ENCODE peak calls at places on chromosome 5, in seven cellular contexts. B is left lung, V is epithelial cell of proximal tubule, P is left ventricle myocardium inferior, C is A549, D is IMR-90, U is cardiac muscle cell. F is an unnamed sample.

GRCh38 chr5:123752576-123752975 is 240.6 kb downstream of the CSNK1G3 start:
- DNase-seq in B (no peak), V (peak), P (no peak), C (no peak), D (peak), U (peak), F (peak)

GRCh38 chr5:58459276-58459859 is 518 bp downstream of the PLK2 start:
- DNase-seq in B (peak), V (no peak), P (peak), C (peak), D (peak), U (peak), F (no peak)

GRCh38 chr5:32909207-32909606 is 198.1 kb downstream of the NPR3 start:
- DNase-seq in B (no peak), V (no peak), P (no peak), C (no peak), D (peak), U (peak), F (peak)

GRCh38 chr5:52262844-52263243 is 524.9 kb upstream of the ITGA1 start:
- DNase-seq in B (no peak), V (no peak), P (no peak), C (no peak), D (no peak), U (no peak), F (no peak)

GRCh38 chr5:119427052-119427451 is 25.2 kb upstream of the HSD17B4 start:
- DNase-seq in B (no peak), V (no peak), P (no peak), C (no peak), D (no peak), U (no peak), F (no peak)

GRCh38 chr5:119367502-119368237 is 11.9 kb downstream of the TNFAIP8 start:
- DNase-seq in B (no peak), V (no peak), P (no peak), C (no peak), D (peak), U (peak), F (no peak)

GRCh38 chr5:2840372-2840915 is 89.0 kb upstream of the IRX2 start:
- DNase-seq in B (no peak), V (no peak), P (no peak), C (no peak), D (no peak), U (no peak), F (no peak)

GRCh38 chr5:151757233-151758140 is 944 bp downstream of the ATOX1 start:
- DNase-seq in B (no peak), V (no peak), P (no peak), C (no peak), D (no peak), U (no peak), F (no peak)

GRCh38 chr5:135829681-135830383 is 4.6 kb upstream of the SLC25A48 start:
- DNase-seq in B (no peak), V (no peak), P (peak), C (peak), D (peak), U (peak), F (peak)

GRCh38 chr5:52725781-52726180 is 61.9 kb upstream of the ITGA1 start:
- DNase-seq in B (no peak), V (no peak), P (peak), C (no peak), D (no peak), U (no peak), F (no peak)

GRCh38 chr5:50575745-50576144 is 90.7 kb upstream of the PARP8 start:
- DNase-seq in B (no peak), V (no peak), P (no peak), C (no peak), D (no peak), U (no peak), F (no peak)

GRCh38 chr5:180866296-180866695 is 5.2 kb upstream of the ZFP62 start:
- DNase-seq in B (no peak), V (no peak), P (no peak), C (peak), D (no peak), U (no peak), F (no peak)

GRCh38 chr5:39260095-39260494 is 40.7 kb upstream of the FYB1 start:
- DNase-seq in B (no peak), V (no peak), P (no peak), C (no peak), D (no peak), U (no peak), F (no peak)

GRCh38 chr5:12274236-12274635 is 370.0 kb upstream of the CTNND2 start:
- DNase-seq in B (no peak), V (no peak), P (no peak), C (no peak), D (no peak), U (no peak), F (no peak)

GRCh38 chr5:78424680-78425079 is 64.3 kb downstream of the SCAMP1 start:
- DNase-seq in B (no peak), V (no peak), P (no peak), C (no peak), D (no peak), U (no peak), F (no peak)

GRCh38 chr5:51486158-51486557 is 102.9 kb downstream of the ISL1 start:
- DNase-seq in B (no peak), V (no peak), P (no peak), C (no peak), D (no peak), U (no peak), F (no peak)

GRCh38 chr5:107466233-107466769 is 204.4 kb downstream of the EFNA5 start:
- DNase-seq in B (no peak), V (peak), P (no peak), C (peak), D (peak), U (peak), F (peak)

GRCh38 chr5:57598756-57599155 is 116.1 kb upstream of the ACTBL2 start:
- DNase-seq in B (no peak), V (peak), P (no peak), C (peak), D (peak), U (peak), F (peak)

GRCh38 chr5:122756263-122756911 is 18.5 kb upstream of the SNX2 start:
- DNase-seq in B (no peak), V (no peak), P (no peak), C (no peak), D (peak), U (peak), F (peak)

GRCh38 chr5:53099546-53099945 is 10.0 kb downstream of the MOCS2 start:
- DNase-seq in B (no peak), V (no peak), P (no peak), C (no peak), D (peak), U (no peak), F (no peak)

GRCh38 chr5:94694671-94695070 is 76.2 kb downstream of the SLF1 start:
- DNase-seq in B (no peak), V (no peak), P (no peak), C (no peak), D (no peak), U (no peak), F (no peak)

GRCh38 chr5:177362102-177362868 is 4.6 kb downstream of the RGS14 start:
- DNase-seq in B (peak), V (no peak), P (no peak), C (no peak), D (no peak), U (no peak), F (no peak)

GRCh38 chr5:177364159-177364962 is 6.6 kb downstream of the RGS14 start:
- DNase-seq in B (no peak), V (no peak), P (no peak), C (no peak), D (no peak), U (peak), F (no peak)

GRCh38 chr5:177361418-177362101 is 3.8 kb downstream of the RGS14 start:
- DNase-seq in B (no peak), V (no peak), P (no peak), C (no peak), D (no peak), U (no peak), F (no peak)

GRCh38 chr5:177363565-177363964 is 5.8 kb downstream of the RGS14 start:
- DNase-seq in B (no peak), V (no peak), P (no peak), C (no peak), D (no peak), U (no peak), F (no peak)

GRCh38 chr5:177362871-177363507 is 5.3 kb downstream of the RGS14 start:
- DNase-seq in B (peak), V (no peak), P (peak), C (peak), D (no peak), U (peak), F (peak)
- TF ChIP-seq CTCF in B (no peak), V (no peak), P (no peak), C (no peak), D (no peak), U (no peak), F (no peak)

GRCh38 chr5:173239233-173239593 is 4.2 kb upstream of the NKX2-5 start:
- DNase-seq in B (no peak), V (no peak), P (no peak), C (no peak), D (no peak), U (no peak), F (no peak)
- H3K4me3 ChIP-seq in B (no peak), V (no peak), P (peak), C (no peak), D (no peak), U (peak), F (no peak)

DNA sequence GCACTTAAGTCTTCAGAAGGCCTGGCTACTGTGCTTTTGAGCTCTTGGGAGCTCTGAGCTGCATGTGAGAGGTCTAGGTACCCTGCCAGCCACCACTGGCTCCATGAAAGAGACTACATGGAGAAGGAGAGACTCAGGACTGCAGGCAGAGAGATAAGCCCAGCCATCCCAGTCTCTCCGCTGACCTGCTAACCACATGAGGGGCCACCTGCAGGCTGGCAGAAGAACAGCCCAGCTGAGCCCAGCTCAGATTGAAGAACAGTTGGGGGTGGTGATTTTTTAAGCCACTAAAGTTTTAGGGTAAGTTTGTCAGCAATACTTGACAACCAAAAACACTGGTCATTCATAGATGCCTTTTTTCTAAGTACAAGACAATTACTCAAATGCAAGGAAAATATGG is 205.0 kb upstream of the PRDM9 start:
- DNase-seq in B (no peak), V (no peak), P (no peak), C (no peak), D (no peak), U (no peak), F (no peak)
- TF ChIP-seq CTCF in B (no peak), V (peak), P (no peak), C (no peak), D (no peak), U (no peak), F (no peak)

DNA sequence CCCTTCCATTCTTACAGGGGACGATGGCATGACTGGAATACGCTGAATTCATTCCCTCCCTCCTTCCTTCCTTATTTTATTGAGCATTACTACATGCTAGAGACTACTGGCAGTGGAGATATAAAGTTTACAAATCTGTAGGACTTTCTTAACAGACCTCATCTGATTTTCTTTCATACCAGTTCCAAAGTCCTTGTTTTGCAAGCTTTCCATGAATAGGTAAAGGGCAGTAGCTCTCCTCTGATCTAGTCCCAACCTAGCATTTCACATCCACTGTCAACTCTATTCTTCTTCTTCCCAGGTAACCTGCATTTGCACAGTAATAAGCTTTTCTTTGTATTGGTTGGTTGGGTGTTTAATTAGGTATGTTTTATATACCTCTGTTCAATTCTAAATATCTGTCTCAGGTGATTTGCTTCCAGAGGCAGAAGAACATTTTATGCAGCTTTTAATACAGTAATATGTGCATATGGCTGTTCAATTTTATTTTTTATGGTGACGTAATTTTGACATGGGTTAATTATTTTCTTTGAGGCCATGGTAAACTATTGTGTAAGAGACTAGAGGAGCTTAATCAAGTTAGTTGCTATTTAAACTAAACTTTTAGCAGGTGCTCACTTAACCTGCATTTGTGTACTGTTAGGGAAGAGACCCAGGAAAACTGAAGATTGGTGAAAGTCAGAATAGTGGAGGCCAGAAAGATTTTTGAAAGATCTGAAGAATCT is 150.9 kb downstream of the ARHGAP26 start:
- DNase-seq in B (no peak), V (no peak), P (no peak), C (no peak), D (no peak), U (no peak), F (no peak)
- H3K4me3 ChIP-seq in B (no peak), V (no peak), P (no peak), C (no peak), D (no peak), U (no peak), F (no peak)

GRCh38 chr5:37662789-37663475 is 176.9 kb downstream of the GDNF start:
- DNase-seq in B (no peak), V (no peak), P (no peak), C (no peak), D (no peak), U (peak), F (peak)

GRCh38 chr5:37665272-37665671 is 174.6 kb downstream of the GDNF start:
- DNase-seq in B (no peak), V (no peak), P (no peak), C (no peak), D (peak), U (peak), F (no peak)

GRCh38 chr5:37662362-37662761 is 177.5 kb downstream of the GDNF start:
- DNase-seq in B (no peak), V (peak), P (no peak), C (no peak), D (no peak), U (no peak), F (peak)

GRCh38 chr5:37664551-37664950 is 175.3 kb downstream of the GDNF start:
- DNase-seq in B (no peak), V (no peak), P (no peak), C (no peak), D (no peak), U (no peak), F (no peak)

GRCh38 chr5:37663538-37663937 is 176.3 kb downstream of the GDNF start:
- DNase-seq in B (no peak), V (no peak), P (no peak), C (no peak), D (no peak), U (no peak), F (no peak)
- TF ChIP-seq CTCF in B (no peak), V (no peak), P (no peak), C (no peak), D (no peak), U (no peak), F (no peak)

DNA sequence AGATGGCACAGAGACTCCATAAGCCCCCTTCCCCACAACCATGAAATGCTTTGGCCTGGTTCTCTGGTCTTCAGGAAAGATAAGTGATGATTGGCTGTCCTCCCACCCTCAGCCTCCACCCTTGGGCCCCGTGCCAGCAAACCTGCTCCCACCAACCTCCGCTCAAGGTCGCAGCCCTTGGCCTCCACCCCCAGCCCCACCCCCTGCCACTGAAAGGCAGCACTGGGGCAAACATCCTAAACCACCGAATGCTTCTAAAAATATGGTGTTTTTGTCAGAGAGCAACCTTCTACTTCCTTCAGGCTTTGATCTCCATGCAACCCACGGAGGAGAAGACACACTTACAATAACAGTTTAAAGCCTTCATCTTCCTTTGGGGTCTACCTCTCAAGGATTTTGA is 24.0 kb upstream of the TCF7 start:
- DNase-seq in B (no peak), V (no peak), P (no peak), C (no peak), D (no peak), U (no peak), F (no peak)
- H3K4me3 ChIP-seq in B (no peak), V (no peak), P (no peak), C (no peak), D (no peak), U (no peak), F (no peak)

DNA sequence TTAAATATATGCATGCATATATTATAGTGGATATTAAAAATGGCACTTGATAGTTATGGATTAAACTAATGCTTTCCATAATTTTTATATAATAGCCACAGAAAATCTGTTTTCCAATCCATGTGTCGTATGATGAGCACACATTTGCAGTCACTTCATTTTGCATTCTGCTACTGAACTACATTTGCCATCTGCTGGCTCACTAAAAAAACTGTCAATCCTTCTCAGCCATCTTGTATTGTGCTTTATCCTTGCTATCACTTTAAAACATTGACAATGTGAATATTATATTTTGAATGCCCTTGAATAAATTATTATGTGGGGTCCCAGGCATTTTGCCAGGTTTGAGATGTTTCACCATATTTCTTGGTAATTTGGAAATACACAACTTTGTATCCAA is 586.6 kb downstream of the DNAH5 start:
- DNase-seq in B (no peak), V (no peak), P (no peak), C (no peak), D (no peak), U (no peak), F (no peak)
- TF ChIP-seq CTCF in B (no peak), V (no peak), P (no peak), C (no peak), D (no peak), U (no peak), F (no peak)

GRCh38 chr5:127446626-127447025 is 70.8 kb upstream of the PRRC1 start:
- DNase-seq in B (no peak), V (no peak), P (no peak), C (no peak), D (no peak), U (no peak), F (no peak)

GRCh38 chr5:127439544-127440096 is 77.8 kb upstream of the PRRC1 start:
- DNase-seq in B (no peak), V (no peak), P (no peak), C (no peak), D (no peak), U (no peak), F (peak)

GRCh38 chr5:127442085-127442484 is 75.4 kb upstream of the PRRC1 start:
- DNase-seq in B (no peak), V (no peak), P (no peak), C (peak), D (peak), U (peak), F (peak)

GRCh38 chr5:127440831-127441230 is 76.6 kb upstream of the PRRC1 start:
- DNase-seq in B (no peak), V (no peak), P (no peak), C (no peak), D (no peak), U (peak), F (peak)
- H3K4me3 ChIP-seq in B (no peak), V (no peak), P (no peak), C (no peak), D (no peak), U (no peak), F (no peak)

GRCh38 chr5:136901-137300 is 44.9 kb downstream of the PLEKHG4B start:
- DNase-seq in B (no peak), V (no peak), P (no peak), C (no peak), D (no peak), U (no peak), F (no peak)
- TF ChIP-seq CTCF in B (no peak), V (peak), P (no peak), C (no peak), D (no peak), U (no peak), F (no peak)

DNA sequence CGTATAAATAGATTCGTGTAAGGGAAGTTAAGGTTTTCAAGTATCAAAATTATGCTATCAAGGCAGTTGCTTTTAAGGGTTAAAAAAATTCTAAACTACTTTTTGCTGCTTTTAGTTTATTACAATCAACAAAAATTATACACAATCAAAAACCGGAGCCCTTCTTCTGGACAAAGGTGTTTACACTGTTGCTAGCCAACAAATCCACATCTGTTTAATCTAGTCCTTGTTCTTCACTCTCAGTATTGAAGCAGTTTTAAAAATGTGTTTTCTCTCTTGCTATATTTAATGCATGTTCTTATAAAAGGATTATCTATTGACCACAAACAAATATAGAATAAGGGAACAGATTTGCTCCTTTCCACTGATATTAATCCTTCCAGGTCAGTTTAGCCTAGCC is 2.5 kb downstream of the FEM1C start:
- DNase-seq in B (no peak), V (no peak), P (no peak), C (no peak), D (peak), U (peak), F (no peak)
- H3K4me3 ChIP-seq in B (peak), V (peak), P (peak), C (peak), D (peak), U (peak), F (peak)